ENCODE peak calls at places on chromosomes 6 and 20, in ten cellular contexts. Q is K562, D is A549, N is HCT116, X is DND-41, J is HepG2, C is neuronal stem cell, M is SK-N-SH, O is PC-3, A is H9. W is an unnamed sample.

GRCh38 chr6:163872335-163872734 is 457.8 kb downstream of the QKI start:
- DNase-seq in Q (no peak), D (no peak), N (no peak), X (no peak), J (no peak), C (no peak), M (no peak), O (peak; percentile 23), A (no peak), W (no peak)

GRCh38 chr6:52914516-52914915 is 5.0 kb upstream of the GSTA3 start:
- DNase-seq in Q (no peak), D (no peak), N (no peak), X (no peak), J (no peak), C (no peak), M (no peak), O (peak; percentile 15), A (no peak), W (no peak)

GRCh38 chr6:75926293-75927168 is 145.9 kb downstream of the IMPG1 start:
- DNase-seq in Q (no peak), D (no peak), N (no peak), X (no peak), J (no peak), C (no peak), M (no peak), O (no peak), A (no peak), W (no peak)

GRCh38 chr20:59830107-59831023 is 103.1 kb downstream of the SYCP2 start:
- DNase-seq in Q (no peak), D (no peak), N (no peak), X (no peak), J (no peak), C (no peak), M (peak; percentile 3), O (peak; percentile 77), A (no peak), W (no peak)

GRCh38 chr6:169589293-169589692 is 112.5 kb downstream of the WDR27 start:
- DNase-seq in Q (no peak), D (no peak), N (no peak), X (no peak), J (no peak), C (no peak), M (no peak), O (no peak), A (no peak), W (no peak)

GRCh38 chr6:111825439-111825838 is 47.8 kb downstream of the FYN start:
- DNase-seq in Q (no peak), D (no peak), N (no peak), X (no peak), J (no peak), C (no peak), M (no peak), O (no peak), A (no peak), W (no peak)

GRCh38 chr6:31574106-31575061 is 981 bp upstream of the TNF start:
- DNase-seq in Q (no peak), D (no peak), N (no peak), X (no peak), J (no peak), C (no peak), M (no peak), O (no peak), A (peak; percentile 52), W (no peak)

GRCh38 chr6:27867051-27867940 is 44.9 kb downstream of the OR2B2 start:
- DNase-seq in Q (peak; percentile 63), D (peak; percentile 61), N (no peak), X (peak; percentile 88), J (peak; percentile 58), C (peak; percentile 60), M (peak; percentile 80), O (no peak), A (peak; percentile 86), W (peak; percentile 84)

GRCh38 chr6:131787079-131787478 is 20.7 kb upstream of the ENPP1 start:
- DNase-seq in Q (no peak), D (no peak), N (no peak), X (no peak), J (peak; percentile 59), C (no peak), M (no peak), O (peak; percentile 49), A (no peak), W (no peak)

GRCh38 chr6:39865011-39865888 is 69.0 kb downstream of the MOCS1 start:
- DNase-seq in Q (peak; percentile 85), D (peak; percentile 52), N (peak; percentile 50), X (peak; percentile 67), J (peak; percentile 74), C (peak; percentile 27), M (peak; percentile 65), O (peak; percentile 69), A (peak; percentile 83), W (peak; percentile 81)

GRCh38 chr20:62950741-62951140 is 1.8 kb upstream of the SLC17A9 start:
- DNase-seq in Q (no peak), D (no peak), N (no peak), X (no peak), J (no peak), C (no peak), M (no peak), O (no peak), A (no peak), W (no peak)

GRCh38 chr20:62949887-62950286 is 2.6 kb upstream of the SLC17A9 start:
- DNase-seq in Q (no peak), D (no peak), N (no peak), X (no peak), J (no peak), C (no peak), M (no peak), O (no peak), A (no peak), W (no peak)

GRCh38 chr20:62951143-62951895 is 1.2 kb upstream of the SLC17A9 start:
- DNase-seq in Q (no peak), D (no peak), N (no peak), X (no peak), J (no peak), C (no peak), M (no peak), O (no peak), A (no peak), W (no peak)

GRCh38 chr20:62947532-62948300 is 4.8 kb upstream of the SLC17A9 start:
- DNase-seq in Q (no peak), D (no peak), N (no peak), X (no peak), J (no peak), C (no peak), M (no peak), O (no peak), A (no peak), W (no peak)

GRCh38 chr20:62949153-62949821 is 3.2 kb upstream of the SLC17A9 start:
- DNase-seq in Q (no peak), D (peak; percentile 22), N (no peak), X (no peak), J (no peak), C (no peak), M (no peak), O (no peak), A (no peak), W (no peak)
- H3K4me2 ChIP-seq in Q (no peak overlapping the region), D (no peak overlapping the region), N (no peak overlapping the region), X (no peak overlapping the region), J (no peak overlapping the region), C (no peak overlapping the region), M (no peak overlapping the region), O (no peak overlapping the region), A (no peak overlapping the region), W (no peak overlapping the region)

GRCh38 chr6:41452763-41453162 is 93.4 kb upstream of the FOXP4 start:
- DNase-seq in Q (no peak), D (no peak), N (no peak), X (no peak), J (no peak), C (no peak), M (no peak), O (no peak), A (no peak), W (no peak)
- H3K4me1 ChIP-seq in Q (no peaks in the 10 kb centered on the region), D (peaks cover 7% of the 10 kb centered on the region), N (peaks cover 13% of the 10 kb centered on the region), X (no peaks in the 10 kb centered on the region), J (peaks cover 83% of the 10 kb centered on the region), C (peaks cover 14% of the 10 kb centered on the region), M (peaks cover 20% of the 10 kb centered on the region), O (no peaks in the 10 kb centered on the region), A (no peaks in the 10 kb centered on the region), W (peaks cover 33% of the 10 kb centered on the region)

GRCh38 chr20:43992885-43993284 is 78.2 kb downstream of the TOX2 start:
- DNase-seq in Q (no peak), D (no peak), N (no peak), X (no peak), J (no peak), C (no peak), M (no peak), O (no peak), A (no peak), W (no peak)
- H3K4me2 ChIP-seq in Q (no peak overlapping the region), D (no peak overlapping the region), N (no peak overlapping the region), X (no peak overlapping the region), J (no peak overlapping the region), C (no peak overlapping the region), M (no peak overlapping the region), O (no peak overlapping the region), A (no peak overlapping the region), W (no peak overlapping the region)

GRCh38 chr6:156881687-156882629 is 104.8 kb downstream of the ARID1B start:
- DNase-seq in Q (no peak), D (no peak), N (no peak), X (no peak), J (no peak), C (no peak), M (no peak), O (no peak), A (no peak), W (no peak)

GRCh38 chr6:156886409-156886808 is 109.2 kb downstream of the ARID1B start:
- DNase-seq in Q (no peak), D (no peak), N (no peak), X (no peak), J (no peak), C (no peak), M (no peak), O (no peak), A (no peak), W (no peak)

GRCh38 chr6:156883497-156884252 is 106.5 kb downstream of the ARID1B start:
- DNase-seq in Q (no peak), D (no peak), N (no peak), X (no peak), J (no peak), C (no peak), M (no peak), O (no peak), A (no peak), W (no peak)

GRCh38 chr6:156885562-156885961 is 108.4 kb downstream of the ARID1B start:
- DNase-seq in Q (no peak), D (no peak), N (no peak), X (no peak), J (no peak), C (no peak), M (no peak), O (no peak), A (no peak), W (no peak)

GRCh38 chr6:156884306-156884705 is 107.1 kb downstream of the ARID1B start:
- DNase-seq in Q (no peak), D (no peak), N (no peak), X (no peak), J (no peak), C (no peak), M (no peak), O (no peak), A (no peak), W (no peak)
- H3K4me1 ChIP-seq in Q (peaks cover 24% of the 10 kb centered on the region), D (no peaks in the 10 kb centered on the region), N (no peaks in the 10 kb centered on the region), X (no peaks in the 10 kb centered on the region), J (no peaks in the 10 kb centered on the region), C (peaks cover 11% of the 10 kb centered on the region), M (peaks cover 15% of the 10 kb centered on the region), O (peaks cover 6% of the 10 kb centered on the region), A (peaks cover 10% of the 10 kb centered on the region), W (peaks cover 60% of the 10 kb centered on the region)